ENCODE peak calls at places on chromosomes 3 and 15, in four cellular contexts. S, X, U and C are unnamed samples.

GRCh38 chr3:126355777-126356372 is 1.3 kb downstream of the KLF15 start:
- DNase-seq in S (peak), X (peak), U (peak), C (peak)

GRCh38 chr15:37921527-37922385 is 12.7 kb upstream of the TMCO5A start:
- DNase-seq in S (no peak), X (peak), U (no peak), C (no peak)

GRCh38 chr3:100159564-100160153 is 45.4 kb upstream of the FILIP1L start:
- DNase-seq in S (peak), X (peak), U (no peak), C (no peak)

GRCh38 chr3:156978471-156978961 is 152.4 kb downstream of the LEKR1 start:
- DNase-seq in S (peak), X (peak), U (no peak), C (no peak)

GRCh38 chr3:25080461-25080860 is 347.6 kb upstream of the RARB start:
- DNase-seq in S (no peak), X (peak), U (no peak), C (no peak)

GRCh38 chr3:66824450-66824849 is 173.7 kb upstream of the KBTBD8 start:
- DNase-seq in S (no peak), X (no peak), U (no peak), C (no peak)

GRCh38 chr15:69105451-69105985 is 54.9 kb upstream of the GLCE start:
- DNase-seq in S (no peak), X (no peak), U (no peak), C (no peak)

GRCh38 chr3:100175637-100176250 is 61.4 kb upstream of the FILIP1L start:
- DNase-seq in S (no peak), X (no peak), U (no peak), C (no peak)

GRCh38 chr3:125057186-125057850 is 1.5 kb upstream of the HEG1 start:
- DNase-seq in S (peak), X (peak), U (no peak), C (no peak)

GRCh38 chr3:185779461-185779860 is 45.4 kb downstream of the IGF2BP2 start:
- DNase-seq in S (no peak), X (no peak), U (no peak), C (no peak)

GRCh38 chr15:74134387-74135027 is 4.1 kb downstream of the ISLR2 start:
- DNase-seq in S (peak), X (no peak), U (no peak), C (no peak)

GRCh38 chr15:72919936-72920455 is 132.3 kb upstream of the NEO1 start:
- DNase-seq in S (no peak), X (no peak), U (no peak), C (no peak)

GRCh38 chr15:90982135-90982534 is 12.2 kb downstream of the PRC1 start:
- DNase-seq in S (no peak), X (peak), U (no peak), C (no peak)

GRCh38 chr3:61053781-61054496 is 197.3 kb downstream of the FHIT start:
- DNase-seq in S (no peak), X (no peak), U (no peak), C (no peak)

GRCh38 chr15:48440084-48440483 is 108.9 kb downstream of the DUT start:
- DNase-seq in S (peak), X (peak), U (no peak), C (no peak)

GRCh38 chr15:74798388-74799254 is 14.0 kb upstream of the LMAN1L start:
- DNase-seq in S (no peak), X (no peak), U (no peak), C (no peak)

GRCh38 chr15:72057548-72058091 is 60.3 kb downstream of the MYO9A start:
- DNase-seq in S (no peak), X (no peak), U (no peak), C (no peak)

GRCh38 chr15:39785806-39786205 is 3.2 kb upstream of the FSIP1 start:
- DNase-seq in S (no peak), X (no peak), U (no peak), C (no peak)

GRCh38 chr15:44435893-44436667 is 8.7 kb downstream of the CTDSPL2 start:
- DNase-seq in S (no peak), X (peak), U (no peak), C (no peak)

GRCh38 chr3:175304437-175304836 is 445.3 kb downstream of the NAALADL2 start:
- DNase-seq in S (no peak), X (no peak), U (no peak), C (no peak)

GRCh38 chr3:32018723-32019564 is 37.4 kb downstream of the ZNF860 start:
- DNase-seq in S (peak), X (peak), U (no peak), C (no peak)

GRCh38 chr15:33152502-33153109 is 41.9 kb downstream of the FMN1 start:
- DNase-seq in S (peak), X (peak), U (no peak), C (no peak)

GRCh38 chr3:44048196-44048924 is 193.3 kb upstream of the TOPAZ1 start:
- DNase-seq in S (peak), X (no peak), U (no peak), C (no peak)

GRCh38 chr3:54343495-54343894 is 221.1 kb downstream of the CACNA2D3 start:
- DNase-seq in S (no peak), X (no peak), U (no peak), C (peak)

GRCh38 chr3:160003520-160004128 is 15.0 kb downstream of the IL12A start:
- DNase-seq in S (peak), X (peak), U (peak), C (no peak)

GRCh38 chr3:101779047-101779807 is at the start of gene NXPE3:
- DNase-seq in S (peak), X (peak), U (peak), C (peak)

GRCh38 chr3:72341943-72342342 is 506.3 kb downstream of the SHQ1 start:
- DNase-seq in S (no peak), X (no peak), U (no peak), C (no peak)

GRCh38 chr3:135077186-135077585 is 282.1 kb downstream of the EPHB1 start:
- DNase-seq in S (no peak), X (no peak), U (no peak), C (peak)

GRCh38 chr3:135082706-135083105 is 287.6 kb downstream of the EPHB1 start:
- DNase-seq in S (no peak), X (no peak), U (no peak), C (no peak)

GRCh38 chr3:135075157-135075556 is 280.1 kb downstream of the EPHB1 start:
- DNase-seq in S (no peak), X (no peak), U (no peak), C (peak)

GRCh38 chr3:135081451-135082434 is 286.7 kb downstream of the EPHB1 start:
- DNase-seq in S (no peak), X (no peak), U (no peak), C (peak)

GRCh38 chr3:135078283-135078682 is 283.2 kb downstream of the EPHB1 start:
- DNase-seq in S (no peak), X (no peak), U (no peak), C (peak)
- TF ChIP-seq CTCF in S (no peak), X (no peak), U (no peak), C (no peak)

GRCh38 chr3:42665050-42665878 is 11.8 kb downstream of the ZBTB47 start:
- DNase-seq in S (no peak), X (no peak), U (no peak), C (no peak)
- H3K4me3 ChIP-seq in S (no peak), X (no peak), U (no peak), C (no peak)

GRCh38 chr3:29416514-29416913 is 135.6 kb downstream of the RBMS3 start:
- DNase-seq in S (no peak), X (no peak), U (no peak), C (no peak)
- TF ChIP-seq CTCF in S (no peak), X (no peak), U (no peak), C (no peak)

DNA sequence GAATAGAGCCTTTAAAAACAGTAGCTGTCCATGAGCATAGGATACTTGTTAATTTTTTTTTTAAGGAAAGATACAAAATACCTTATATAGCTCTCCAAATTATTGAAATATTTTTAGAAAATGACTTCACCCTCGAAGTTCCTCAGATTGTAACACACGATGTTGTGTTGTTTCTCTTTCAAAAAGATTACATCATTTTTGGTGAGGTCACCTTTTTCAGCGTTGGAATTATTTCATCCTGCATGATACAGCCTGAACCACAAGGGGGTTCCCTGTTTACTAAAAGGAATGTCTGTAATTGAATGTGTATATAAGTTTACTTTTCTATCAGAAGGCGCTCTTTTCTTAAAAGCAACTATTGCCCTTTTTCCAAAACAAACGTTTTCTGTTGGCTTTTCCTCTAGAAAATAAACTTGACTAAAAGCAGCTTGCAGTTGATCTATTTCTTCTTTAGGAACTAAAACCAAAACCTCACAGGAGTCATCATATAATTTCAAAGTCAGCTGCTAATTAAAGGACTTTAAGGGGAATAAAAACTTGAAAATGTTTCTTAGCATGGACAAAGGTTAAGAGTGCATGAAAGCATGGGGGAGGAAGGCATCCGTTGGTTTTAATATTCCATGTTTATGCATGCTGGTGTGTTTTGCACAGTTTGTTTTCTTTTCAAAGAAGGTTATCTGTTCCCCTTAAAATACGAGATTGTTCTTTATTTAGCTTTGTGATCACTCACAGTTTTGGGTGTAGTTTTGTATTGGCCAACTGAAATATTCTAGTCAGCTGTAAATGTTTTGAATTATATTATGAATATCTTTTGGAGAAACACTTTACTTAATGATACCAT is 29.4 kb downstream of the LYSMD4 start:
- DNase-seq in S (peak), X (peak), U (no peak), C (no peak)
- H3K4me3 ChIP-seq in S (no peak), X (no peak), U (no peak), C (peak)

GRCh38 chr3:29972594-29972993 is 633.8 kb upstream of the TGFBR2 start:
- DNase-seq in S (peak), X (peak), U (no peak), C (no peak)
- TF ChIP-seq CTCF in S (no peak), X (no peak), U (no peak), C (no peak)

DNA sequence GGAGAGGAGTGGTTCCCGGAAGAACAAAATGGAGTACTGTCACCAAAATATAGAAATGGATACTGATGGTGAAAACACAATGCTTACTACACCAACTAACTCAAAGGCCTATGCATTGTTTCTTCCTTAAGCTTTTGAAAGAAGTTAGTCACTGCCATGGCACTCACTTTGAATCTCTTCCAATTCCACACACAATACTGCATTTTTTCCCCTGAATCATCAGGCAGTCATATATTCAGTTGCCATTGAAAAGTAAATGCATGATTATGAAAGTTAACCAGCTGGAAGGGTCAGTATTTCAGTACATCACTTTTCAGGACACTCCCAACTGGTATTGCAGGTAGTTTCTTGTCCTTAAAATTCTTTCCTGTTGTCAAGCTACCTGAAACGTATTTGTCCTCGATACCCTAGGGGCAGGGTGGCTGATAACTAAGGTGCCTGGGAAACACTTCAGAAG is 9.0 kb upstream of the LRRFIP2 start:
- DNase-seq in S (peak), X (peak), U (no peak), C (no peak)
- H3K4me3 ChIP-seq in S (no peak), X (no peak), U (no peak), C (peak)